ENCODE peak calls at places on chromosome 7, in six cellular contexts. One of them, this sample, is unnamed.

GRCh38 chr7:27160546-27161213 is 4.2 kb upstream of the HOXA7 start:
- DNase-seq in fibroblast of pulmonary artery: peak
- DNase-seq in keratinocyte: no peak
- DNase-seq in RWPE1: no peak
- DNase-seq in natural killer cell: peak
- DNase-seq in RWPE2: peak
- DNase-seq in this sample: peak

GRCh38 chr7:15403315-15403714 is 158.5 kb downstream of the AGMO start:
- DNase-seq in fibroblast of pulmonary artery: no peak
- DNase-seq in keratinocyte: no peak
- DNase-seq in RWPE1: no peak
- DNase-seq in natural killer cell: no peak
- DNase-seq in RWPE2: no peak
- DNase-seq in this sample: no peak

GRCh38 chr7:30800785-30801252 is 29.6 kb downstream of the MINDY4 start:
- DNase-seq in fibroblast of pulmonary artery: peak
- DNase-seq in keratinocyte: no peak
- DNase-seq in RWPE1: peak
- DNase-seq in natural killer cell: no peak
- DNase-seq in RWPE2: no peak
- DNase-seq in this sample: no peak

GRCh38 chr7:16619979-16620408 is 25.6 kb downstream of the ANKMY2 start:
- DNase-seq in fibroblast of pulmonary artery: no peak
- DNase-seq in keratinocyte: no peak
- DNase-seq in RWPE1: no peak
- DNase-seq in natural killer cell: no peak
- DNase-seq in RWPE2: no peak
- DNase-seq in this sample: no peak

GRCh38 chr7:158428842-158429753 is 158.5 kb downstream of the PTPRN2 start:
- DNase-seq in fibroblast of pulmonary artery: no peak
- DNase-seq in keratinocyte: no peak
- DNase-seq in RWPE1: no peak
- DNase-seq in natural killer cell: no peak
- DNase-seq in RWPE2: no peak
- DNase-seq in this sample: peak

GRCh38 chr7:41312235-41312634 is 390.7 kb downstream of the INHBA start:
- DNase-seq in fibroblast of pulmonary artery: no peak
- DNase-seq in keratinocyte: no peak
- DNase-seq in RWPE1: no peak
- DNase-seq in natural killer cell: no peak
- DNase-seq in RWPE2: no peak
- DNase-seq in this sample: no peak

GRCh38 chr7:38318803-38319416 is 45.5 kb upstream of the TARP start:
- DNase-seq in fibroblast of pulmonary artery: peak
- DNase-seq in keratinocyte: peak
- DNase-seq in RWPE1: peak
- DNase-seq in natural killer cell: no peak
- DNase-seq in RWPE2: no peak
- DNase-seq in this sample: no peak

GRCh38 chr7:113787106-113787505 is 131.7 kb downstream of the PPP1R3A start:
- DNase-seq in fibroblast of pulmonary artery: no peak
- DNase-seq in keratinocyte: no peak
- DNase-seq in RWPE1: no peak
- DNase-seq in natural killer cell: no peak
- DNase-seq in RWPE2: no peak
- DNase-seq in this sample: no peak

GRCh38 chr7:48384180-48384752 is 213.0 kb downstream of the ABCA13 start:
- DNase-seq in fibroblast of pulmonary artery: no peak
- DNase-seq in keratinocyte: no peak
- DNase-seq in RWPE1: no peak
- DNase-seq in natural killer cell: no peak
- DNase-seq in RWPE2: no peak
- DNase-seq in this sample: no peak

GRCh38 chr7:159050703-159051102 is 94.0 kb downstream of the VIPR2 start:
- DNase-seq in fibroblast of pulmonary artery: no peak
- DNase-seq in keratinocyte: no peak
- DNase-seq in RWPE1: no peak
- DNase-seq in natural killer cell: no peak
- DNase-seq in RWPE2: no peak
- DNase-seq in this sample: no peak

GRCh38 chr7:93923946-93924345 is 2.4 kb downstream of the GNG11 start:
- DNase-seq in fibroblast of pulmonary artery: no peak
- DNase-seq in keratinocyte: no peak
- DNase-seq in RWPE1: no peak
- DNase-seq in natural killer cell: no peak
- DNase-seq in RWPE2: no peak
- DNase-seq in this sample: no peak

GRCh38 chr7:80583901-80584300 is 54.5 kb upstream of the CD36 start:
- DNase-seq in fibroblast of pulmonary artery: peak
- DNase-seq in keratinocyte: no peak
- DNase-seq in RWPE1: no peak
- DNase-seq in natural killer cell: no peak
- DNase-seq in RWPE2: no peak
- DNase-seq in this sample: no peak

GRCh38 chr7:98286701-98287485 is 5.4 kb downstream of the BRI3 start:
- DNase-seq in fibroblast of pulmonary artery: no peak
- DNase-seq in keratinocyte: no peak
- DNase-seq in RWPE1: no peak
- DNase-seq in natural killer cell: no peak
- DNase-seq in RWPE2: no peak
- DNase-seq in this sample: no peak

GRCh38 chr7:20075992-20076813 is 141.0 kb downstream of the MACC1 start:
- DNase-seq in fibroblast of pulmonary artery: peak
- DNase-seq in keratinocyte: no peak
- DNase-seq in RWPE1: no peak
- DNase-seq in natural killer cell: no peak
- DNase-seq in RWPE2: no peak
- DNase-seq in this sample: no peak

GRCh38 chr7:58316-58715 is 134.1 kb upstream of the FAM20C start:
- DNase-seq in fibroblast of pulmonary artery: no peak
- DNase-seq in keratinocyte: no peak
- DNase-seq in RWPE1: no peak
- DNase-seq in natural killer cell: no peak
- DNase-seq in RWPE2: no peak
- DNase-seq in this sample: no peak

DNA sequence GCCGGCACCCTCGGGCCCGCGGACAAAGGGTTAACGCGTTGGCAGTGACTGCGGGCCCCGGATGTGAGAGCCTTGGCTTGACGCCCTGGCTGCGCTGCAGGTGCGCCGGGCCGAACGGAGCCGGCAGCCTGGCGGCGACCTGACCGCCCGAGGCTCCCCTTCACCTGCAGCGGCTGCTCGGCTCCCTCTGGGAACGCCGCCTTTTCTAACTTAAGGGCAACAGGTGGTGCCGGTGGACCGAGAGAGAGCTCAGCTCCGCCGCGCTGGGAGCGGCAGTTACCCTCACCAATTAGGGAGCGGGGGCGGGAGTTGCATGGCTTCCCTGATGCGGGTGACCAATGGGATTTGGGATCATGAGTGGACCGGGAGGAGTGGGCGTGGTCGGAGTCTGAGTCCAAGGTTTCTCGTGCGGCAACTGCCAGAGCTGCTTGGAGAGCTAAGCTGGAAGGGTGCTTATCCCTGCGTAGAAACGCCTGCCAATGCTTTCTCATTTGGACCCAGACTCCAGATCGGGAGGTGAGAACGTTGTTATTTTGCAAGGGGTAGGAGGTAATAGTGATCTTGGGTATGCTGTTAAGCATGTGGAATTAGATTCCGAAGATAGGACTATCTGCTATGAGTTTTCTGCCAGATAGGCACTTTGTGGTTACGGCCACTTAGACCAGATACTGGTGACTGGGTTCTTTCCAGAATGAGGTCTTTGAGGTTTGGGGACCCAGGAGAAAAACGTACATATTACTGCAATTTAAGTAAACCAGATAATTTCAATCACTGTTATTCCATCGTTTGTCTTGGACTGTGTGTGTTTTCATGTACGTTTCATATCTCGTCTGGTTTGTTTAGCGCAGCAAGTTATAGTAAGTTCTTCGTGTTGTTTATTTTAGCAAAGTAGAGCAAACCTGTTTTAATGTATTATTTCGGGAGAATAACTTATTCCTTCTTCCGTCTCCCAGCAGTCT is at the start of gene ARL4A:
- DNase-seq in fibroblast of pulmonary artery: peak
- DNase-seq in keratinocyte: peak
- DNase-seq in RWPE1: peak
- DNase-seq in natural killer cell: peak
- DNase-seq in RWPE2: peak
- DNase-seq in this sample: peak
- TF ChIP-seq CTCF in fibroblast of pulmonary artery: peak
- TF ChIP-seq CTCF in keratinocyte: no peak
- TF ChIP-seq CTCF in RWPE1: peak
- TF ChIP-seq CTCF in natural killer cell: no peak
- TF ChIP-seq CTCF in RWPE2: peak
- TF ChIP-seq CTCF in this sample: peak

GRCh38 chr7:55249332-55249731 is 115.8 kb upstream of the LANCL2 start:
- DNase-seq in fibroblast of pulmonary artery: no peak
- DNase-seq in keratinocyte: no peak
- DNase-seq in RWPE1: no peak
- DNase-seq in natural killer cell: no peak
- DNase-seq in RWPE2: no peak
- DNase-seq in this sample: no peak

GRCh38 chr7:55248526-55248925 is 116.6 kb upstream of the LANCL2 start:
- DNase-seq in fibroblast of pulmonary artery: no peak
- DNase-seq in keratinocyte: no peak
- DNase-seq in RWPE1: no peak
- DNase-seq in natural killer cell: no peak
- DNase-seq in RWPE2: no peak
- DNase-seq in this sample: no peak

GRCh38 chr7:55251313-55251712 is 113.8 kb upstream of the LANCL2 start:
- DNase-seq in fibroblast of pulmonary artery: no peak
- DNase-seq in keratinocyte: no peak
- DNase-seq in RWPE1: no peak
- DNase-seq in natural killer cell: no peak
- DNase-seq in RWPE2: no peak
- DNase-seq in this sample: no peak

GRCh38 chr7:55251911-55252310 is 113.2 kb upstream of the LANCL2 start:
- DNase-seq in fibroblast of pulmonary artery: no peak
- DNase-seq in keratinocyte: no peak
- DNase-seq in RWPE1: no peak
- DNase-seq in natural killer cell: no peak
- DNase-seq in RWPE2: no peak
- DNase-seq in this sample: no peak

GRCh38 chr7:55250313-55250712 is 114.8 kb upstream of the LANCL2 start:
- DNase-seq in fibroblast of pulmonary artery: peak
- DNase-seq in keratinocyte: no peak
- DNase-seq in RWPE1: peak
- DNase-seq in natural killer cell: no peak
- DNase-seq in RWPE2: no peak
- DNase-seq in this sample: no peak
- TF ChIP-seq CTCF in fibroblast of pulmonary artery: peak
- TF ChIP-seq CTCF in keratinocyte: peak
- TF ChIP-seq CTCF in RWPE1: peak
- TF ChIP-seq CTCF in natural killer cell: no peak
- TF ChIP-seq CTCF in RWPE2: peak
- TF ChIP-seq CTCF in this sample: peak

GRCh38 chr7:151872531-151873401 is 4.1 kb downstream of the PRKAG2 start:
- DNase-seq in fibroblast of pulmonary artery: no peak
- DNase-seq in keratinocyte: no peak
- DNase-seq in RWPE1: no peak
- DNase-seq in natural killer cell: no peak
- DNase-seq in RWPE2: no peak
- DNase-seq in this sample: peak

GRCh38 chr7:151871189-151871735 is 5.7 kb downstream of the PRKAG2 start:
- DNase-seq in fibroblast of pulmonary artery: no peak
- DNase-seq in keratinocyte: no peak
- DNase-seq in RWPE1: no peak
- DNase-seq in natural killer cell: no peak
- DNase-seq in RWPE2: no peak
- DNase-seq in this sample: peak

GRCh38 chr7:151871904-151872303 is 5.0 kb downstream of the PRKAG2 start:
- DNase-seq in fibroblast of pulmonary artery: no peak
- DNase-seq in keratinocyte: no peak
- DNase-seq in RWPE1: no peak
- DNase-seq in natural killer cell: no peak
- DNase-seq in RWPE2: no peak
- DNase-seq in this sample: peak

GRCh38 chr7:151875862-151876111 is 1.1 kb downstream of the PRKAG2 start:
- DNase-seq in fibroblast of pulmonary artery: peak
- DNase-seq in keratinocyte: no peak
- DNase-seq in RWPE1: no peak
- DNase-seq in natural killer cell: no peak
- DNase-seq in RWPE2: no peak
- DNase-seq in this sample: no peak

DNA sequence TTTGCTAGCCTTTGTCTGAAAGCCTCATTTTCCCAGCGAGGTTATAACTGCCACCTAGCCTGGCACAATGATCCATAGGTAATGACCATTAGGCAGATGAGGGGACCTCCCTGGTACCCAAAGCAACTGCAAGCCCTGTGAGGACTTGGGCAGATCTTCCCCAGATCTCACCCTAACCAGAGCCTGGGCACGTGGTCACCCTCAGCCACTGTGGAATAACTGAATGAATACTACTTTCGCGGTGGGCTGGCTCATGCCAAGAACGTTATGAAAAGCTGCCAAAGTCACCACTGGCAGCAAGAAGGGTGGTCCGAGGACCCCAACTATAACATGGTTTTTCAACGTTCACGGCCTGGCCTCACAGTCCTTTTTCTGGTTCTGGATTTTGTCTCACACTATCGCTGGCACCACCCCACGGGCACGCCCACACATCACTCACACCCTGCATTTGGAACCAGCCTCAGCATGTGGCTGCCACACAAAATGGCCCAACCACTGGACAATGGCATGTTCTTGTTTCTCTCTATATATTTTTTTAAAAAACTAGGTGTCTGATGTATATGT is 3.4 kb downstream of the PRKAG2 start:
- DNase-seq in fibroblast of pulmonary artery: no peak
- DNase-seq in keratinocyte: no peak
- DNase-seq in RWPE1: no peak
- DNase-seq in natural killer cell: no peak
- DNase-seq in RWPE2: no peak
- DNase-seq in this sample: peak
- TF ChIP-seq CTCF in fibroblast of pulmonary artery: no peak
- TF ChIP-seq CTCF in keratinocyte: no peak
- TF ChIP-seq CTCF in RWPE1: no peak
- TF ChIP-seq CTCF in natural killer cell: no peak
- TF ChIP-seq CTCF in RWPE2: no peak
- TF ChIP-seq CTCF in this sample: no peak

DNA sequence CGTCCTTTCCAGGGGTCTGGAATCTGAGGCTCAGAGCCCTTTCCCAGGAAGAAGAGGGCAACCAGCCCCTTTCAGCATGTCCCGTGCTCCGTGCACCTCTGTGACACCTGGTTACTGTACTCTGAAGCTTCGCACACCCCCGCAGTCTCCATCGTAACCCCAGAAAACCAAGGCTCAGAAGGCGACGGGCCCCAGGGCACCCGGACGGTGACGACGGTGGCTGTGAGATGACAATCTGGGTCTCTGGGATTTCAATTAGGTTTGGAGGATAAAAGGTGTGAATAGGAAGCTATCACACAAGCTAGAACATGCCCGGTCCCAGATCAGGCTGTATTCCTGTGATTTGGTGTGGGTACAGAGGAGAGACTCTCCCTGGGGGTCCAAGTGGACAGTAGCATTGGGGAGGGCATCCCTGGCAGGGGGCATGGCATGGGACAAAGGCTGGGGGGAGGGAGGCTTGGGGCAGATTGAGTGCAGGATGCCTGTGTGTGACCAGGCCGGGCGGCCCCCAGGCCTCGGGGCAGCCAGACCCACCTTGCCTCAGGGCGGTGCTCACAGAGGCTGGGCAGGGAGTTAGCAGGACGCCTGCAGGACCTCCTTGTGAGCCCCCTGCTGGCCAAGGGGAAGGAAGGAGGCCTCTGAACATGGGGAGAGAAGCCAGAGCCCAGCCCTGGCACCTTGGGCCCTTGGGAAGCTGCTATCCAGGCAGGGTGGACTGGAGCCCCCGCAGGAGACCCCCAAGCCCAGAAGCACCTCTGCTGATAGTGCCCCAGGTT is 23.4 kb upstream of the PSMG3 start:
- DNase-seq in fibroblast of pulmonary artery: no peak
- DNase-seq in keratinocyte: no peak
- DNase-seq in RWPE1: no peak
- DNase-seq in natural killer cell: no peak
- DNase-seq in RWPE2: no peak
- DNase-seq in this sample: no peak
- TF ChIP-seq CTCF in fibroblast of pulmonary artery: peak
- TF ChIP-seq CTCF in keratinocyte: no peak
- TF ChIP-seq CTCF in RWPE1: no peak
- TF ChIP-seq CTCF in natural killer cell: no peak
- TF ChIP-seq CTCF in RWPE2: peak
- TF ChIP-seq CTCF in this sample: peak